ENCODE peak calls at places on chromosomes 11 and 22, in eight cellular contexts. B is H9; F is NB4; A is stimulated activated naive CD8-positive, alpha-beta T cell treated with anti-CD3 and anti-CD28 coated beads, Interleukin-15, amount 100 ng/mL, for 72 hours; N is SK-N-DZ; R is ELR; V is activated CD4-positive, alpha-beta memory T cell treated with anti-CD3 and anti-CD28 coated beads, Interleukin-2, amount 10 ng/mL, durations not matched to agents 7 days and 5 days; C is stimulated activated CD4-positive, alpha-beta T cell treated with anti-CD3 and anti-CD28 coated beads, Interleukin-1b, Interleukin-23, amount 100 ng/mL, for 24 hours. Z is an unnamed sample.

GRCh38 chr11:42524534-42525227 is 787.1 kb upstream of the API5 start:
- DNase-seq in F (peak; percentile 71), A (peak; percentile 17), C (no peak), N (peak; percentile 72), B (peak; percentile 81), V (peak; percentile 17), R (peak; percentile 8), Z (no peak)

GRCh38 chr11:130403967-130404366 is 24.4 kb downstream of the ADAMTS8 start:
- DNase-seq in V (no peak), R (no peak), C (no peak), A (no peak), B (peak; percentile 88), N (no peak), F (no peak), Z (no peak)

GRCh38 chr11:12007769-12008737 is at the start of gene DKK3:
- DNase-seq in C (no peak), R (peak; percentile 54), B (peak; percentile 63), F (no peak), N (peak; percentile 19), V (no peak), A (no peak), Z (no peak)

GRCh38 chr11:827861-828167 is at the start of gene CRACR2B:
- DNase-seq in F (peak; percentile 79), N (no peak), B (no peak), C (no peak), R (no peak), V (no peak), A (no peak), Z (no peak)

GRCh38 chr11:69812927-69813326 is 6.3 kb downstream of the FGF3 start:
- DNase-seq in N (no peak), C (no peak), B (no peak), A (no peak), F (no peak), V (no peak), R (no peak), Z (no peak)

GRCh38 chr11:1272531-1272930 is 36.9 kb downstream of the TOLLIP start:
- DNase-seq in A (no peak), F (no peak), N (no peak), C (no peak), V (no peak), B (no peak), R (no peak), Z (no peak)

GRCh38 chr11:65041206-65042035 is at the start of gene SAC3D1:
- DNase-seq in R (peak; percentile 59), C (no peak), F (no peak), A (no peak), B (no peak), V (peak; percentile 76), N (no peak), Z (no peak)

GRCh38 chr11:121958978-121959340 is 157.1 kb downstream of the BLID start:
- DNase-seq in R (no peak), C (no peak), N (no peak), V (no peak), B (no peak), A (no peak), F (no peak), Z (no peak)

GRCh38 chr11:92764128-92764527 is 205.3 kb upstream of the MTNR1B start:
- DNase-seq in R (no peak), N (no peak), V (no peak), A (no peak), C (no peak), F (no peak), B (no peak), Z (no peak)

GRCh38 chr11:72379384-72380131 is 54.8 kb downstream of the CLPB start:
- DNase-seq in R (no peak), B (no peak), C (no peak), V (no peak), N (no peak), A (no peak), F (no peak), Z (no peak)

GRCh38 chr11:3103076-3103475 is 45.9 kb upstream of the CARS1 start:
- DNase-seq in V (no peak), N (no peak), C (no peak), A (no peak), F (no peak), R (no peak), B (no peak), Z (no peak)

GRCh38 chr11:8566613-8567210 is 27.3 kb downstream of the STK33 start:
- DNase-seq in R (peak; percentile 74), A (peak; percentile 5), V (no peak), F (peak; percentile 48), B (no peak), C (no peak), N (peak; percentile 57), Z (no peak)

GRCh38 chr22:47126344-47126811 is 363.9 kb downstream of the TBC1D22A start:
- DNase-seq in A (no peak), V (no peak), F (no peak), R (no peak), N (peak; percentile 34), B (no peak), C (no peak), Z (no peak)

GRCh38 chr22:41526802-41527799 is 17.2 kb downstream of the POLR3H start:
- DNase-seq in V (peak; percentile 69), F (peak; percentile 49), B (peak; percentile 63), C (peak; percentile 48), N (no peak), A (peak; percentile 61), R (peak; percentile 49), Z (no peak)

GRCh38 chr22:45488764-45489370 is 13.8 kb upstream of the FBLN1 start:
- DNase-seq in V (no peak), B (no peak), R (no peak), F (no peak), C (no peak), N (no peak), A (no peak), Z (no peak)

GRCh38 chr11:87215236-87215635 is 177.5 kb downstream of the TMEM135 start:
- DNase-seq in F (peak; percentile 17), A (no peak), V (no peak), N (no peak), C (no peak), R (peak; percentile 50), B (no peak), Z (no peak)

GRCh38 chr11:94854770-94855633 is 86.8 kb downstream of the AMOTL1 start:
- DNase-seq in F (no peak), C (no peak), N (no peak), R (no peak), B (no peak), V (no peak), A (no peak), Z (no peak)

GRCh38 chr11:104134760-104135159 is 29.2 kb downstream of the PDGFD start:
- DNase-seq in F (no peak), A (no peak), V (no peak), N (no peak), B (no peak), R (peak; percentile 64), C (no peak), Z (no peak)

GRCh38 chr22:26610072-26610958 is 7.5 kb downstream of the CRYBB1 start:
- DNase-seq in C (peak; percentile 26), V (peak; percentile 84), B (no peak), A (peak; percentile 36), F (peak; percentile 58), N (no peak), R (peak; percentile 92), Z (no peak)

GRCh38 chr22:45602824-45603301 is 68.8 kb upstream of the ATXN10 start:
- DNase-seq in N (peak; percentile 80), C (no peak), R (peak; percentile 91), A (no peak), F (peak; percentile 96), V (no peak), B (peak; percentile 94), Z (no peak)

GRCh38 chr11:128291043-128291442 is 296.3 kb downstream of the ETS1 start:
- DNase-seq in C (no peak), V (no peak), A (no peak), N (no peak), F (no peak), B (no peak), R (no peak), Z (no peak)

GRCh38 chr22:19244600-19245352 is 46.7 kb downstream of the CLTCL1 start:
- DNase-seq in R (no peak), B (no peak), F (peak; percentile 69), N (no peak), V (no peak), A (no peak), C (no peak), Z (no peak)

GRCh38 chr11:63565728-63566127 is 2.5 kb upstream of the PLAAT2 start:
- DNase-seq in N (no peak), V (no peak), A (no peak), R (no peak), C (no peak), F (no peak), B (peak; percentile 39), Z (no peak)

GRCh38 chr11:127338380-127339259 is 338.1 kb upstream of the KIRREL3 start:
- DNase-seq in B (peak; percentile 42), C (no peak), F (no peak), N (no peak), A (no peak), V (no peak), R (no peak), Z (no peak)